ENCODE peak calls at places on chromosome 19, in eight cellular contexts. One of them, this sample, is unnamed.

GRCh38 chr19:1324792-1325567 is 39.3 kb downstream of the EFNA2 start:
- DNase-seq in retinal pigment epithelial cell: peak
- DNase-seq in colonic mucosa: peak
- DNase-seq in GM12864: no peak
- DNase-seq in activated B cell treated with CpG ODN at 0.5 μM for 24 hours: no peak
- DNase-seq in epithelial cell of esophagus: peak
- DNase-seq in AG09309: no peak
- DNase-seq in cardiac fibroblast: peak
- DNase-seq in this sample: no peak

GRCh38 chr19:41994521-41994971 is 516 bp upstream of the ATP1A3 start:
- DNase-seq in epithelial cell of esophagus: no peak
- DNase-seq in retinal pigment epithelial cell: no peak
- DNase-seq in cardiac fibroblast: no peak
- DNase-seq in GM12864: no peak
- DNase-seq in AG09309: no peak
- DNase-seq in colonic mucosa: no peak
- DNase-seq in activated B cell treated with CpG ODN at 0.5 μM for 24 hours: no peak
- DNase-seq in this sample: peak

GRCh38 chr19:48452255-48452654 is 3.1 kb upstream of the KCNJ14 start:
- DNase-seq in retinal pigment epithelial cell: no peak
- DNase-seq in GM12864: no peak
- DNase-seq in epithelial cell of esophagus: peak
- DNase-seq in activated B cell treated with CpG ODN at 0.5 μM for 24 hours: no peak
- DNase-seq in colonic mucosa: peak
- DNase-seq in AG09309: no peak
- DNase-seq in cardiac fibroblast: no peak
- DNase-seq in this sample: no peak

GRCh38 chr19:55545443-55545842 is at the start of gene SBK3:
- DNase-seq in activated B cell treated with CpG ODN at 0.5 μM for 24 hours: no peak
- DNase-seq in colonic mucosa: no peak
- DNase-seq in AG09309: no peak
- DNase-seq in GM12864: no peak
- DNase-seq in epithelial cell of esophagus: no peak
- DNase-seq in retinal pigment epithelial cell: no peak
- DNase-seq in cardiac fibroblast: no peak
- DNase-seq in this sample: no peak

GRCh38 chr19:45391346-45391745 is 13.5 kb downstream of the PPP1R13L start:
- DNase-seq in GM12864: no peak
- DNase-seq in activated B cell treated with CpG ODN at 0.5 μM for 24 hours: no peak
- DNase-seq in cardiac fibroblast: peak
- DNase-seq in AG09309: no peak
- DNase-seq in colonic mucosa: no peak
- DNase-seq in retinal pigment epithelial cell: no peak
- DNase-seq in epithelial cell of esophagus: peak
- DNase-seq in this sample: no peak

GRCh38 chr19:55080121-55080914 is 4.6 kb downstream of the EPS8L1 start:
- DNase-seq in activated B cell treated with CpG ODN at 0.5 μM for 24 hours: peak
- DNase-seq in retinal pigment epithelial cell: no peak
- DNase-seq in epithelial cell of esophagus: peak
- DNase-seq in GM12864: peak
- DNase-seq in colonic mucosa: peak
- DNase-seq in AG09309: no peak
- DNase-seq in cardiac fibroblast: peak
- DNase-seq in this sample: peak

GRCh38 chr19:35812220-35813042 is at the start of gene PRODH2:
- DNase-seq in epithelial cell of esophagus: no peak
- DNase-seq in activated B cell treated with CpG ODN at 0.5 μM for 24 hours: no peak
- DNase-seq in AG09309: no peak
- DNase-seq in cardiac fibroblast: no peak
- DNase-seq in GM12864: no peak
- DNase-seq in retinal pigment epithelial cell: no peak
- DNase-seq in colonic mucosa: no peak
- DNase-seq in this sample: no peak

GRCh38 chr19:54523403-54523802 is 20.8 kb downstream of the LAIR2 start:
- DNase-seq in activated B cell treated with CpG ODN at 0.5 μM for 24 hours: no peak
- DNase-seq in GM12864: no peak
- DNase-seq in AG09309: peak
- DNase-seq in retinal pigment epithelial cell: no peak
- DNase-seq in cardiac fibroblast: peak
- DNase-seq in epithelial cell of esophagus: peak
- DNase-seq in colonic mucosa: no peak
- DNase-seq in this sample: no peak

GRCh38 chr19:19113040-19113541 is 25.2 kb downstream of the TMEM161A start:
- DNase-seq in colonic mucosa: no peak
- DNase-seq in epithelial cell of esophagus: peak
- DNase-seq in cardiac fibroblast: peak
- DNase-seq in retinal pigment epithelial cell: no peak
- DNase-seq in GM12864: no peak
- DNase-seq in activated B cell treated with CpG ODN at 0.5 μM for 24 hours: no peak
- DNase-seq in AG09309: no peak
- DNase-seq in this sample: peak

GRCh38 chr19:34232566-34233481 is 21.5 kb upstream of the GARRE1 start:
- DNase-seq in retinal pigment epithelial cell: peak
- DNase-seq in AG09309: peak
- DNase-seq in GM12864: no peak
- DNase-seq in cardiac fibroblast: peak
- DNase-seq in activated B cell treated with CpG ODN at 0.5 μM for 24 hours: no peak
- DNase-seq in epithelial cell of esophagus: peak
- DNase-seq in colonic mucosa: no peak
- DNase-seq in this sample: peak

GRCh38 chr19:28981994-28982393 is 231.0 kb downstream of the UQCRFS1 start:
- DNase-seq in GM12864: no peak
- DNase-seq in colonic mucosa: no peak
- DNase-seq in cardiac fibroblast: no peak
- DNase-seq in activated B cell treated with CpG ODN at 0.5 μM for 24 hours: no peak
- DNase-seq in AG09309: no peak
- DNase-seq in retinal pigment epithelial cell: no peak
- DNase-seq in epithelial cell of esophagus: no peak
- DNase-seq in this sample: no peak

GRCh38 chr19:28977826-28978225 is 235.1 kb downstream of the UQCRFS1 start:
- DNase-seq in colonic mucosa: no peak
- DNase-seq in epithelial cell of esophagus: no peak
- DNase-seq in cardiac fibroblast: no peak
- DNase-seq in AG09309: no peak
- DNase-seq in activated B cell treated with CpG ODN at 0.5 μM for 24 hours: no peak
- DNase-seq in retinal pigment epithelial cell: no peak
- DNase-seq in GM12864: no peak
- DNase-seq in this sample: no peak

GRCh38 chr19:28984315-28984714 is 228.6 kb downstream of the UQCRFS1 start:
- DNase-seq in AG09309: no peak
- DNase-seq in activated B cell treated with CpG ODN at 0.5 μM for 24 hours: no peak
- DNase-seq in GM12864: no peak
- DNase-seq in retinal pigment epithelial cell: no peak
- DNase-seq in colonic mucosa: no peak
- DNase-seq in cardiac fibroblast: no peak
- DNase-seq in epithelial cell of esophagus: no peak
- DNase-seq in this sample: no peak

GRCh38 chr19:28985201-28985600 is 227.8 kb downstream of the UQCRFS1 start:
- DNase-seq in GM12864: no peak
- DNase-seq in epithelial cell of esophagus: no peak
- DNase-seq in AG09309: no peak
- DNase-seq in cardiac fibroblast: no peak
- DNase-seq in retinal pigment epithelial cell: no peak
- DNase-seq in colonic mucosa: no peak
- DNase-seq in activated B cell treated with CpG ODN at 0.5 μM for 24 hours: no peak
- DNase-seq in this sample: no peak

DNA sequence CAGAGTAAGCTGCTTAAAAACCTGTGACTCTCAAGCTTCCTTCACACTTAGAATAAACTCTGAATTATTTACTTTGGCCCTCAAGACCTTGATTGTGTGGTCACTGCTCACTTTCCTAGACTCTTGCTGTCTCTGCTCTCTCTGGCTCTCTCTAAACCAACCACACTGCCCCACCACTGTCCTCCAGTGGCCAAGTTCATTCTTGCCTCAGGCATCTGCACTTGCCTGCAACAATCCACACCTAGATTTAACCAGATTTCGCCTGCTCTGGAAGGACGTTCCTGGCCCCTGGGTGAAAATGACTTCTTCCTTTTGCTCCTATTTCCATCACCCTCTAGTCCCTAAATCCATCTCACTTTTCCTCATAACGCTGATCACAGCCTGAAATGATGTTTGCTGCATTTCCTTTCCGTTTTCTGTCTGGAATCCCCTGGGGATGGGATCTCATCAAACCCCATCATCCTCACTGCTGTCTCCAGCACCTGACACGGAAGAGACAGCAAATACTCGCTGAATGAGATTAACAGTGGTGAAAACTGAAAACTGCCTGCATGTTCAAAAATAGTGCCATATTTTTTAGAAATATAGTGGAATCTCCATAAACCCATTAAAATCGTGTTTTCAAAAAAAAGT is 232.6 kb downstream of the UQCRFS1 start:
- DNase-seq in cardiac fibroblast: peak
- DNase-seq in AG09309: peak
- DNase-seq in activated B cell treated with CpG ODN at 0.5 μM for 24 hours: no peak
- DNase-seq in retinal pigment epithelial cell: no peak
- DNase-seq in epithelial cell of esophagus: no peak
- DNase-seq in GM12864: no peak
- DNase-seq in colonic mucosa: no peak
- DNase-seq in this sample: no peak
- TF ChIP-seq CTCF in cardiac fibroblast: peak
- TF ChIP-seq CTCF in AG09309: peak
- TF ChIP-seq CTCF in activated B cell treated with CpG ODN at 0.5 μM for 24 hours: no peak
- TF ChIP-seq CTCF in retinal pigment epithelial cell: peak
- TF ChIP-seq CTCF in epithelial cell of esophagus: no peak
- TF ChIP-seq CTCF in GM12864: no peak
- TF ChIP-seq CTCF in colonic mucosa: no peak
- TF ChIP-seq CTCF in this sample: no peak

GRCh38 chr19:5817218-5817617 is 12.4 kb downstream of the NRTN start:
- DNase-seq in activated B cell treated with CpG ODN at 0.5 μM for 24 hours: no peak
- DNase-seq in epithelial cell of esophagus: no peak
- DNase-seq in cardiac fibroblast: no peak
- DNase-seq in retinal pigment epithelial cell: no peak
- DNase-seq in GM12864: no peak
- DNase-seq in colonic mucosa: no peak
- DNase-seq in AG09309: no peak
- DNase-seq in this sample: no peak
- TF ChIP-seq CTCF in activated B cell treated with CpG ODN at 0.5 μM for 24 hours: no peak
- TF ChIP-seq CTCF in epithelial cell of esophagus: no peak
- TF ChIP-seq CTCF in cardiac fibroblast: no peak
- TF ChIP-seq CTCF in retinal pigment epithelial cell: no peak
- TF ChIP-seq CTCF in GM12864: no peak
- TF ChIP-seq CTCF in colonic mucosa: no peak
- TF ChIP-seq CTCF in AG09309: no peak
- TF ChIP-seq CTCF in this sample: no peak

GRCh38 chr19:39155114-39155700 is 29.6 kb downstream of the PAK4 start:
- DNase-seq in cardiac fibroblast: no peak
- DNase-seq in epithelial cell of esophagus: peak
- DNase-seq in AG09309: no peak
- DNase-seq in GM12864: no peak
- DNase-seq in activated B cell treated with CpG ODN at 0.5 μM for 24 hours: no peak
- DNase-seq in colonic mucosa: no peak
- DNase-seq in retinal pigment epithelial cell: no peak
- DNase-seq in this sample: no peak

GRCh38 chr19:39156230-39156890 is 30.8 kb downstream of the PAK4 start:
- DNase-seq in cardiac fibroblast: no peak
- DNase-seq in epithelial cell of esophagus: peak
- DNase-seq in activated B cell treated with CpG ODN at 0.5 μM for 24 hours: no peak
- DNase-seq in GM12864: no peak
- DNase-seq in retinal pigment epithelial cell: no peak
- DNase-seq in colonic mucosa: peak
- DNase-seq in AG09309: no peak
- DNase-seq in this sample: no peak

GRCh38 chr19:39154084-39154625 is 28.6 kb downstream of the PAK4 start:
- DNase-seq in activated B cell treated with CpG ODN at 0.5 μM for 24 hours: no peak
- DNase-seq in AG09309: no peak
- DNase-seq in cardiac fibroblast: no peak
- DNase-seq in epithelial cell of esophagus: peak
- DNase-seq in retinal pigment epithelial cell: no peak
- DNase-seq in colonic mucosa: no peak
- DNase-seq in GM12864: no peak
- DNase-seq in this sample: no peak

GRCh38 chr19:39155741-39156140 is 30.2 kb downstream of the PAK4 start:
- DNase-seq in colonic mucosa: no peak
- DNase-seq in retinal pigment epithelial cell: no peak
- DNase-seq in epithelial cell of esophagus: no peak
- DNase-seq in cardiac fibroblast: no peak
- DNase-seq in AG09309: no peak
- DNase-seq in GM12864: no peak
- DNase-seq in activated B cell treated with CpG ODN at 0.5 μM for 24 hours: no peak
- DNase-seq in this sample: no peak

DNA sequence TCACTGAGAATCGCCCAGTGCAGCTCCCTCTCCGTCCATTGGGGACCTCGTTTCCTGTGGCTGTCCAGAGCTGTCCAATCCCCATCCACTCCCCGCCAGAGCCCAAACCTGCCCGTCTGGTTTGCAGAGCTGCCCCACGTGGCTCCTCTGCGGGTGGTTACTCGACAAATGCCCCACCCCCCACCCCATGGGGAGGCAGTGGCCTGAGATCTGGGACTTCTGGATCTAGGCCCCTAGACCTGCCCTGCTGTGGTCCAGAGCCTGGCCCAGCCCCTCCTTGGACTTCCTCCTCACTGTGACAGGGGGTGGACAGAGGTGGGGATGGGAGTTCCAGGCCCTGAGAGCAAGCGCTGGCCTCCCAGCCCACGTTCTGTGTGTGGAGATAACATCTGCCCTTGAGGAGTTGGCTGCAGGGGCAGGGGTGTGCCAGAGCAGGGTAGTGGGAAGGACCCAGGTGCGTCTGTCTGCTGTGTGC is 29.1 kb downstream of the PAK4 start:
- DNase-seq in retinal pigment epithelial cell: no peak
- DNase-seq in epithelial cell of esophagus: peak
- DNase-seq in colonic mucosa: peak
- DNase-seq in AG09309: no peak
- DNase-seq in GM12864: no peak
- DNase-seq in activated B cell treated with CpG ODN at 0.5 μM for 24 hours: no peak
- DNase-seq in cardiac fibroblast: no peak
- DNase-seq in this sample: peak
- TF ChIP-seq CTCF in retinal pigment epithelial cell: peak
- TF ChIP-seq CTCF in epithelial cell of esophagus: peak
- TF ChIP-seq CTCF in colonic mucosa: no peak
- TF ChIP-seq CTCF in AG09309: no peak
- TF ChIP-seq CTCF in GM12864: no peak
- TF ChIP-seq CTCF in activated B cell treated with CpG ODN at 0.5 μM for 24 hours: no peak
- TF ChIP-seq CTCF in cardiac fibroblast: no peak
- TF ChIP-seq CTCF in this sample: no peak

GRCh38 chr19:49915271-49915670 is 13.7 kb upstream of the ATF5 start:
- DNase-seq in GM12864: no peak
- DNase-seq in colonic mucosa: no peak
- DNase-seq in activated B cell treated with CpG ODN at 0.5 μM for 24 hours: no peak
- DNase-seq in cardiac fibroblast: no peak
- DNase-seq in retinal pigment epithelial cell: no peak
- DNase-seq in epithelial cell of esophagus: no peak
- DNase-seq in AG09309: no peak
- DNase-seq in this sample: no peak

GRCh38 chr19:49910179-49910578 is 13.5 kb upstream of the IL4I1 start:
- DNase-seq in activated B cell treated with CpG ODN at 0.5 μM for 24 hours: no peak
- DNase-seq in colonic mucosa: no peak
- DNase-seq in epithelial cell of esophagus: no peak
- DNase-seq in retinal pigment epithelial cell: no peak
- DNase-seq in AG09309: no peak
- DNase-seq in GM12864: no peak
- DNase-seq in cardiac fibroblast: no peak
- DNase-seq in this sample: no peak

GRCh38 chr19:49911381-49912145 is 14.9 kb upstream of the IL4I1 start:
- DNase-seq in epithelial cell of esophagus: no peak
- DNase-seq in GM12864: no peak
- DNase-seq in retinal pigment epithelial cell: no peak
- DNase-seq in activated B cell treated with CpG ODN at 0.5 μM for 24 hours: no peak
- DNase-seq in colonic mucosa: no peak
- DNase-seq in AG09309: no peak
- DNase-seq in cardiac fibroblast: peak
- DNase-seq in this sample: no peak

GRCh38 chr19:49913720-49914119 is 15.3 kb upstream of the ATF5 start:
- DNase-seq in colonic mucosa: no peak
- DNase-seq in activated B cell treated with CpG ODN at 0.5 μM for 24 hours: no peak
- DNase-seq in cardiac fibroblast: no peak
- DNase-seq in AG09309: no peak
- DNase-seq in epithelial cell of esophagus: no peak
- DNase-seq in retinal pigment epithelial cell: no peak
- DNase-seq in GM12864: no peak
- DNase-seq in this sample: no peak

GRCh38 chr19:49912965-49913685 is 15.9 kb upstream of the ATF5 start:
- DNase-seq in colonic mucosa: no peak
- DNase-seq in epithelial cell of esophagus: no peak
- DNase-seq in cardiac fibroblast: no peak
- DNase-seq in retinal pigment epithelial cell: no peak
- DNase-seq in AG09309: no peak
- DNase-seq in GM12864: no peak
- DNase-seq in activated B cell treated with CpG ODN at 0.5 μM for 24 hours: no peak
- DNase-seq in this sample: no peak
- TF ChIP-seq CTCF in colonic mucosa: no peak
- TF ChIP-seq CTCF in epithelial cell of esophagus: no peak
- TF ChIP-seq CTCF in cardiac fibroblast: no peak
- TF ChIP-seq CTCF in retinal pigment epithelial cell: peak
- TF ChIP-seq CTCF in AG09309: no peak
- TF ChIP-seq CTCF in GM12864: peak
- TF ChIP-seq CTCF in activated B cell treated with CpG ODN at 0.5 μM for 24 hours: no peak
- TF ChIP-seq CTCF in this sample: peak

This sample was measured in WERI-Rb-1.